ENCODE peak calls at places on chromosomes 1 and 21, in four cellular contexts. H is mammary epithelial cell, G is activated B cell treated with CpG ODN at 0.5 μM for 24 hours, D is coronary artery. X is an unnamed sample.

GRCh38 chr1:54716299-54717047 is 812 bp downstream of the TTC4 start:
- DNase-seq in G (no peak), D (no peak), H (peak; percentile 72), X (no peak)

GRCh38 chr1:12600335-12600734 is 17.7 kb downstream of the DHRS3 start:
- DNase-seq in H (no peak), G (no peak), D (no peak), X (peak; percentile 44)

GRCh38 chr1:39898648-39899603 is 2.8 kb downstream of the MYCL start:
- DNase-seq in H (no peak), D (no peak), G (no peak), X (peak; percentile 20)

GRCh38 chr1:109239580-109240068 is 9.7 kb upstream of the CELSR2 start:
- DNase-seq in H (peak; percentile 61), G (no peak), D (no peak), X (no peak)

GRCh38 chr1:91844862-91845528 is 41.0 kb downstream of the TGFBR3 start:
- DNase-seq in G (no peak), D (peak; percentile 85), H (peak; percentile 90), X (peak; percentile 57)

GRCh38 chr1:85612704-85613361 is 32.3 kb downstream of the CCN1 start:
- DNase-seq in G (no peak), H (peak; percentile 49), D (no peak), X (no peak)

GRCh38 chr1:72648465-72648864 is 366.1 kb upstream of the NEGR1 start:
- DNase-seq in G (no peak), D (no peak), H (no peak), X (no peak)

GRCh38 chr1:32363713-32364112 is 1.4 kb downstream of the TSSK3 start:
- DNase-seq in G (no peak), D (no peak), H (no peak), X (no peak)

GRCh38 chr1:215957692-215958091 is 390.6 kb downstream of the KCTD3 start:
- DNase-seq in G (no peak), D (no peak), H (peak; percentile 1), X (no peak)

GRCh38 chr1:101112051-101112770 is 86.6 kb upstream of the DPH5 start:
- DNase-seq in G (peak; percentile 32), H (no peak), D (no peak), X (no peak)

GRCh38 chr1:103514920-103515503 is 10.5 kb upstream of the RNPC3 start:
- DNase-seq in G (no peak), H (peak; percentile 37), D (no peak), X (no peak)

GRCh38 chr1:230351516-230351915 is 74.6 kb downstream of the PGBD5 start:
- DNase-seq in G (no peak), D (no peak), H (no peak), X (no peak)

GRCh38 chr1:30679976-30680305 is 43.4 kb downstream of the MATN1 start:
- DNase-seq in D (no peak), G (no peak), H (no peak), X (no peak)

GRCh38 chr1:88401283-88401682 is 282.8 kb upstream of the PKN2 start:
- DNase-seq in G (no peak), H (no peak), D (no peak), X (no peak)

GRCh38 chr21:33478858-33479678 is 706 bp downstream of the TMEM50B start:
- DNase-seq in H (peak; percentile 33), G (peak; percentile 22), D (peak; percentile 75), X (peak; percentile 12)

GRCh38 chr1:87869563-87869962 is 540.9 kb downstream of the LMO4 start:
- DNase-seq in D (no peak), H (peak; percentile 84), G (no peak), X (no peak)

GRCh38 chr1:160624464-160624863 is 22.4 kb downstream of the SLAMF1 start:
- DNase-seq in D (no peak), H (no peak), G (no peak), X (no peak)

GRCh38 chr1:26083246-26083645 is 15.8 kb upstream of the TRIM63 start:
- DNase-seq in D (no peak), H (peak; percentile 26), G (no peak), X (no peak)

GRCh38 chr21:37529649-37530048 is 163.1 kb downstream of the DYRK1A start:
- DNase-seq in H (no peak), G (no peak), D (no peak), X (no peak)

GRCh38 chr1:37776946-37777516 is 12.1 kb upstream of the EPHA10 start:
- DNase-seq in D (no peak), H (no peak), G (no peak), X (no peak)

GRCh38 chr1:169610858-169611257 is 19.1 kb downstream of the SELP start:
- DNase-seq in D (no peak), G (no peak), H (no peak), X (no peak)

GRCh38 chr1:157278383-157279156 is 140.4 kb upstream of the ETV3 start:
- DNase-seq in G (no peak), D (peak; percentile 52), H (no peak), X (no peak)

GRCh38 chr1:156673387-156674121 is 3.7 kb downstream of the NES start:
- DNase-seq in D (no peak), H (no peak), G (no peak), X (no peak)

GRCh38 chr21:31920275-31920674 is 47.5 kb downstream of the HUNK start:
- DNase-seq in G (no peak), D (no peak), H (no peak), X (no peak)

GRCh38 chr1:53293123-53293522 is 34.7 kb downstream of the LRP8 start:
- DNase-seq in G (no peak), D (peak; percentile 80), H (no peak), X (no peak)

GRCh38 chr21:44455524-44456206 is 355 bp downstream of the LRRC3 start:
- DNase-seq in G (no peak), H (peak; percentile 34), D (no peak), X (peak; percentile 25)

GRCh38 chr1:15337656-15338402 is 71.9 kb upstream of the EFHD2 start:
- DNase-seq in D (no peak), H (peak; percentile 72), G (no peak), X (no peak)

GRCh38 chr1:205049479-205049878 is 6.5 kb downstream of the CNTN2 start:
- DNase-seq in H (no peak), D (no peak), G (no peak), X (no peak)

GRCh38 chr1:70140343-70140742 is 65.0 kb downstream of the LRRC40 start:
- DNase-seq in D (no peak), G (no peak), H (no peak), X (no peak)

GRCh38 chr1:70146488-70146887 is 58.9 kb downstream of the LRRC40 start:
- DNase-seq in G (no peak), D (no peak), H (peak; percentile 43), X (no peak)

GRCh38 chr1:70140894-70141293 is 64.5 kb downstream of the LRRC40 start:
- DNase-seq in H (no peak), D (no peak), G (no peak), X (no peak)

GRCh38 chr1:70142120-70142519 is 63.3 kb downstream of the LRRC40 start:
- DNase-seq in H (no peak), D (no peak), G (no peak), X (no peak)

DNA sequence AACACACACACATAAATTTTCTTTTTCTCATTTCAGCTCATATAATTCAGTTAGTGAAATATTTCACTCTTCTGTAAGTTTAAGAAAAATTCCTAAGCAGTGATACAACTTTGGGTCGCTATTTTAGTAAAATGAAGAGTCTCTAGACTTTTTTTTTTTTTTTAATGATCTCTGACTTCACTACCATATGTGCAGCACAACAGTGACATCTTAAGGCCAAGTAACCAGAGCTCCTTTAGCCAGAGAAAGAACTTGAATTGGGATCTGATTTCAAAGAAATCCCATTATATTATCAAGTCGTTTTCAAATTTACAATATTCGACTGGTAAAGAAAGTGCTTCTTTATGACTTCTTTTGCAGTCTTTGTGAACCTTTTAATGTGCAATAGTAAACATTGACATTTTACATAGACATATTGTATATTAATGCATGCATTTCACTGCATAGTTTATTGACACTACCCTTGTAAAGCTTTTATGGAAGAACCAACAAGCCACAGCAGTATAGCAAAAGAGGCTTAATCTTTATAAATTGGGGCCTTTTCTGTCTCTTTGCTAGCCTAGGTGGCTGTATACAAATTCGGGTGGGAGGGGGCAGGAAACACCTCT is 62.2 kb downstream of the LRRC40 start:
- DNase-seq in D (no peak), H (no peak), G (no peak), X (no peak)
- TF ChIP-seq CTCF in D (no peak), H (no peak), G (no peak), X (no peak)

DNA sequence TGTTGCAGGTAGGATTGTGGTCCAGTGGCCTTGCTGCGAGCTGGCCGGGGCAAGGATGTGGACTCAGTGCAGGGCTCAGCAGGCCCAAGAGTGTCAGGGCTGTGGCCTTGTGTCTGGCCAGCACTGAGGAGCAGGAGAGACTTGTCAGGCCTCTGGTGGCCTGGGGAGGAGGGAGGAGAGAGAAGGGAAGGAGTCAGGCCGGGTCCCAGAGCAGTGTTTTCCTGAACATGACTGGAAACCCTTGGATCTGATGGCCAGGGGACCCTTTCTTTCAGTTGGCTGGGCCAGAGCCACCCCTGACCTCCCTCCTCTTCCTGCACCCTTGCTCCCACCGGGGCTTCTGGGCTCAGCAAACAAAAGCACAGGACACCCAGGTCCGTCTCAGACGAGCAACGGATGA is 5.1 kb downstream of the IBA57 start:
- DNase-seq in G (no peak), D (no peak), H (no peak), X (no peak)
- TF ChIP-seq CTCF in G (no peak), D (no peak), H (no peak), X (no peak)

GRCh38 chr1:189859385-189859977 is 618.2 kb downstream of the BRINP3 start:
- DNase-seq in D (no peak), G (peak; percentile 14), H (peak; percentile 3), X (no peak)
- TF ChIP-seq CTCF in D (no peak), G (no peak), H (peak; percentile 83), X (no peak)

DNA sequence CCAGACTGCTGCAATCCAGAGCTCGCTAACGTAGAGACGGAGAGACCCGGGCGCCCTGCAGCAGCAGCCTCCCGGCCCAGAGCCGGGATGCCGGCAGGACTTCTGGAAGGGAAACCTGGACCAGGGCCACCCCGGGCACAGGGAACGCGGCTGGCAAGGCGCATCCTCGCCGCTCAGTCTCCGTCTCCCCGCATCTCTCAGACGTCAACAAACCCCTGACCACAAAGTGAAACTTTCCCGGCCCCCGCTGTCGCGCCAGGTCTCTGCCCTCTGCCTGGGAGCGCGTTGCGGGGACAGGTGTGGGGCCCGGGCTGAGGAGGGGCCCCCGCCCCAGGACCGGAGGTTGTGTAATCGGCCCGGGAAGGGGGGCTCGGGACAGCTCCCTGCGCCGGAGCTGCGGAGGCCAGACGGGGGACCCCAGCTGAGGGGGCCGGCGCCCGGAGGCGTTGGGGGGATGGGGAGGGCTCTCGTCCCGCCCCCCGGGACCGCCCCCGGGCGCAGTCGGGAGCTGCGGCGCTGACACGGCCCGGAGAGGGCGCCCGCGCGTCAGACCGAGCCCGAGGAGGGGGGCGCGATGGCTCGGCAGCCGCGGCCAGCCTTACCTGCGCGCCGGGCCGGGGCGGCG is 116.6 kb upstream of the HIVEP3 start:
- DNase-seq in G (no peak), D (peak; percentile 78), H (peak; percentile 61), X (peak; percentile 48)
- TF ChIP-seq CTCF in G (no peak), D (no peak), H (peak; percentile 3), X (peak; percentile 30)

DNA sequence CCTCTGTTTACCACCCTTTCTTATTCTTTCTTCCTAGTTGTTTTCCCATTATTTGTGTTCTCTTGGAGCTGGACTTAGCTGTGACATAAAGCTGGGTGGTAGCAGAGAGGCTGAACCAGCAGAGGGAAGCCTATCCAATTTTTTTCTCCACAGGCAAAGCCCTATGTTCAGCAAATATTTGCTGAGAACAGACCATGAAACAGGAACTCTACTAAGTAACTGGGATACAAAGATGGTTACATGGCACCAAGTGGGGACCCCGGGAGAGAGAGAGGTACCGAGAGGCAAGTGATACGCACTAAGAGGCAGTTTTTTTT is 6.6 kb downstream of the CFAP141 start:
- DNase-seq in D (no peak), H (no peak), G (no peak), X (no peak)
- TF ChIP-seq CTCF in D (no peak), H (no peak), G (no peak), X (no peak)

GRCh38 chr1:115827452-115827851 is 13.5 kb downstream of the NHLH2 start:
- DNase-seq in H (no peak), G (no peak), D (no peak), X (no peak)
- TF ChIP-seq CTCF in H (no peak), G (no peak), D (no peak), X (no peak)